ENCODE peak calls at places on chromosomes 3 and 15, in eight cellular contexts. O is fibroblast of lung, A is lower lobe of right lung, H is nephron progenitor cell, K is heart left ventricle, X is thoracic aorta, B is activated B cell treated with CpG ODN at 0.5 μM for 24 hours, P is mucosa of descending colon. S is an unnamed sample.

GRCh38 chr3:133466531-133467386 is 66.9 kb downstream of the BFSP2 start:
- DNase-seq in O (no peak), A (no peak), H (no peak), K (no peak), X (no peak), B (peak; percentile 44), P (no peak), S (no peak)

GRCh38 chr3:187318819-187319616 is 27.5 kb upstream of the MASP1 start:
- DNase-seq in O (peak; percentile 54), A (no peak), H (peak; percentile 51), K (peak; percentile 31), X (peak; percentile 9), B (no peak), P (no peak), S (peak; percentile 48)

GRCh38 chr15:73832657-73833056 is 40.7 kb upstream of the TBC1D21 start:
- DNase-seq in O (no peak), A (no peak), H (peak; percentile 20), K (no peak), X (no peak), B (no peak), P (no peak), S (no peak)

GRCh38 chr3:138114988-138115971 is at the start of gene DZIP1L:
- DNase-seq in O (peak; percentile 79), A (peak; percentile 74), H (peak; percentile 77), K (peak; percentile 67), X (no peak), B (peak; percentile 27), P (peak; percentile 55), S (peak; percentile 60)

GRCh38 chr3:57080171-57080570 is 19.7 kb downstream of the SPATA12 start:
- DNase-seq in O (no peak), A (no peak), H (no peak), K (no peak), X (no peak), B (no peak), P (no peak), S (no peak)

GRCh38 chr15:68352401-68353062 is 75.0 kb downstream of the FEM1B start:
- DNase-seq in O (peak; percentile 96), A (no peak), H (no peak), K (peak; percentile 55), X (peak; percentile 91), B (no peak), P (no peak), S (no peak)

GRCh38 chr3:189703865-189704264 is 72.7 kb downstream of the TP63 start:
- DNase-seq in O (no peak), A (no peak), H (no peak), K (no peak), X (no peak), B (no peak), P (no peak), S (no peak)

GRCh38 chr3:11037241-11037873 is 44.8 kb downstream of the SLC6A1 start:
- DNase-seq in O (no peak), A (no peak), H (no peak), K (no peak), X (no peak), B (no peak), P (no peak), S (peak; percentile 51)

GRCh38 chr15:55562601-55563000 is 25.5 kb downstream of the PYGO1 start:
- DNase-seq in O (no peak), A (no peak), H (no peak), K (no peak), X (no peak), B (no peak), P (no peak), S (no peak)

DNA sequence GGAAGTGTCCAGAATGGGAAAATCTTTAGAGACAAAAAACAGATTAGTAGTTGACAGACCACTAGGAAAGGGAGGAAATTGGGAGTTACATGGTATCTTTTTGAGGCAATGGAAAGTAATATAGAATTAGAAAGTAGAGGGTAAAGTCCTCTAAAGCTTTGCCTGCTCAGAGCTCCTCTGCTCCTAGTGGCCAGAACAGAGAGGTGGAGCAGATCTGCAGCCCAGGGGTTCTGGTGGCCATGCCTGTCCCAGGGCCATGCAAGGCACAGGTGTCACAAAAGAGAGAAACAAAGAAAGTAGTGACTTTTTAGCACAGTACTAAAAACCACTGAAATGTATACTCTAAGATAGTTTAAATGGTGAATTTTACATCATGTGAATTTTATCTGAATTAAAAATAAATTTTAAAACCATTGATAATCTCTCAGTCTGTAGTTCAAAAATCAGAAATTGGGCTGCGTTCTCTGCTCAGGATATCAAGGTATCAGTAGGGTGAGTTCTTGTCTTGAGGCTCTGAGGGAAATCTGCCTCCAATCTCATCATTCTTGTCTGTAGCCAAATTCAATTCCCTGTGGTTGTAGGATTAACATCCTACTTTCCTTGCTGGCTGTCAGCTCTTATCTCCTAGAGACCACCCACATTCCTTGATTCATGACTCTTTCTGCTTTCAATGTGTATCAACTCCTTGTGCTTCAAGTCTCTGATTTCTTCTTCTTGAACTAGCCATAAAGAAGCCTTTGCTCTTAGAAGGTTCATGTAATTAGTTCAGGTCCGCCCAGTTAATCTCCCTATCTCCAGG is 23.6 kb downstream of the PYGO1 start:
- DNase-seq in O (peak; percentile 17), A (no peak), H (no peak), K (no peak), X (no peak), B (no peak), P (no peak), S (no peak)
- TF ChIP-seq CTCF in O (peak; percentile 21), A (no peak), H (no peak), K (no peak), X (no peak), B (no peak), P (no peak), S (no peak)

GRCh38 chr15:75785771-75786563 is 57.3 kb upstream of the UBE2Q2 start:
- DNase-seq in O (peak; percentile 9), A (no peak), H (peak; percentile 51), K (no peak), X (no peak), B (no peak), P (no peak), S (peak; percentile 46)
- TF ChIP-seq CTCF in O (peak; percentile 27), A (no peak), H (peak; percentile 26), K (no peak), X (no peak), B (no peak), P (no peak), S (no peak)

DNA sequence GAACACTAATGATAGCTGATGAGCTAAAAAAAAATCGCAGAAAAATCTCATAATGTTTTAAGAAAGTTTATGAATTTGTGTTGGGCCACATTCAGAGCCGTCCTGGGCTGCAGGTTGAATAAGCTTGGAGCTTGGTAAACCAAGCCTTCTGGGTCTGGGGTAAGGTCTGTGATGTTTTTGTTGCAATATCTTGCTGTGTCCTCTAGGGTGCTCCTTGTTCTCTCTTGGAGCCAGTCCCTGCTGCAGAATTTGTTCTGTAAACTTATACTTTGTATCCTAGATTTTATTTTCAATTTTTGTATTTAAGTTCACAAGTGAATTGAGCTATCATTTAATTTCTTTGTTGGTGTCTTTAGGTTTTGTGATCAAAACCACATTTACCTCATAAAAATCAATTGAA is 143.7 kb downstream of the NR1D2 start:
- DNase-seq in O (peak; percentile 11), A (no peak), H (no peak), K (no peak), X (no peak), B (no peak), P (no peak), S (no peak)
- TF ChIP-seq CTCF in O (peak; percentile 63), A (peak; percentile 31), H (no peak), K (peak; percentile 18), X (no peak), B (no peak), P (no peak), S (peak; percentile 50)

GRCh38 chr3:137039570-137039969 is 81.8 kb downstream of the IL20RB start:
- DNase-seq in O (no peak), A (no peak), H (no peak), K (no peak), X (no peak), B (no peak), P (no peak), S (no peak)
- TF ChIP-seq CTCF in O (no peak), A (no peak), H (no peak), K (no peak), X (no peak), B (no peak), P (no peak), S (no peak)